ENCODE peak calls at places on chromosomes 13 and 19, in nine cellular contexts. V, W, I, C, O, D, Z, F and K are unnamed samples.

GRCh38 chr13:89897681-89898080 is 1449.8 kb upstream of the MIR17HG start:
- DNase-seq in V (no peak), D (no peak), W (no peak), F (no peak), Z (no peak), O (no peak), I (no peak), C (no peak), K (no peak)

GRCh38 chr19:18649371-18650047 is 12.7 kb downstream of the KLHL26 start:
- DNase-seq in I (peak; percentile 55), V (peak; percentile 91), Z (no peak), D (peak; percentile 32), C (peak; percentile 33), W (peak; percentile 83), O (peak; percentile 67), F (peak; percentile 77), K (peak; percentile 89)

GRCh38 chr19:18660051-18660910 is 23.2 kb upstream of the CRTC1 start:
- DNase-seq in V (peak; percentile 94), I (no peak), D (no peak), W (peak; percentile 69), C (no peak), F (no peak), O (peak; percentile 83), Z (no peak), K (no peak)

GRCh38 chr13:41668130-41668757 is 210.9 kb downstream of the RGCC start:
- DNase-seq in D (peak; percentile 95), C (peak; percentile 67), O (peak; percentile 78), I (no peak), F (peak; percentile 88), W (peak; percentile 74), Z (no peak), V (no peak), K (no peak)

GRCh38 chr19:13058951-13059660 is 43.6 kb downstream of the LYL1 start:
- DNase-seq in O (no peak), I (no peak), W (no peak), C (no peak), D (no peak), Z (no peak), F (no peak), V (no peak), K (no peak)

GRCh38 chr13:30423891-30424290 is 1.6 kb downstream of the UBE2L5 start:
- DNase-seq in O (no peak), I (no peak), Z (no peak), W (no peak), D (no peak), V (no peak), C (no peak), F (no peak), K (no peak)

GRCh38 chr19:48468806-48469055 is 438 bp upstream of the CYTH2 start:
- DNase-seq in F (no peak), O (peak; percentile 97), D (no peak), Z (no peak), V (no peak), W (no peak), C (no peak), I (no peak), K (no peak)

GRCh38 chr13:96000069-96000468 is 53.1 kb downstream of the UGGT2 start:
- DNase-seq in V (no peak), I (no peak), O (no peak), Z (no peak), C (no peak), F (no peak), W (no peak), D (no peak), K (no peak)

GRCh38 chr19:6730153-6730804 is 7.1 kb downstream of the GPR108 start:
- DNase-seq in C (peak; percentile 94), D (no peak), F (peak; percentile 52), Z (no peak), I (peak; percentile 93), V (peak; percentile 94), W (no peak), O (no peak), K (no peak)

GRCh38 chr19:1590641-1591397 is 1.8 kb downstream of the MBD3 start:
- DNase-seq in W (no peak), I (no peak), O (no peak), F (no peak), V (no peak), C (no peak), Z (no peak), D (no peak), K (no peak)

GRCh38 chr13:110346661-110347067 is 39.6 kb downstream of the COL4A2 start:
- DNase-seq in V (no peak), Z (no peak), D (no peak), W (no peak), C (no peak), I (peak; percentile 87), O (no peak), F (peak; percentile 96), K (no peak)

GRCh38 chr13:30881191-30881651 is 24.9 kb upstream of the MEDAG start:
- DNase-seq in Z (no peak), W (no peak), F (no peak), I (no peak), C (no peak), O (no peak), D (peak; percentile 46), V (no peak), K (no peak)